ENCODE peak calls at places on chromosome X, in five cellular contexts. U is activated T-helper 1 cell treated with anti-CD3 and anti-CD28 coated beads, Interleukin-2, amount 50 U/mL, for 16 hours; M is esophagus squamous epithelium; I is cardiac muscle cell; Q is activated B cell treated with CpG ODN at 0.5 μM for 24 hours. K is an unnamed sample.

GRCh38 chrX:106952988-106953387 is 32.8 kb downstream of the CLDN2 start:
- DNase-seq in I (peak; percentile 48), Q (no peak), U (no peak), M (no peak), K (no peak)

GRCh38 chrX:68307767-68308166 is 125.5 kb downstream of the OPHN1 start:
- DNase-seq in U (no peak), Q (no peak), I (peak; percentile 73), M (no peak), K (no peak)

GRCh38 chrX:28639502-28639901 is 52.3 kb downstream of the IL1RAPL1 start:
- DNase-seq in U (no peak), Q (no peak), I (no peak), M (no peak), K (no peak)

GRCh38 chrX:19373034-19373891 is 29.5 kb downstream of the PDHA1 start:
- DNase-seq in Q (no peak), U (no peak), M (no peak), I (no peak), K (no peak)

GRCh38 chrX:74925210-74926088 is at the start of gene NEXMIF:
- DNase-seq in U (no peak), Q (no peak), M (no peak), I (peak; percentile 23), K (peak; percentile 34)

GRCh38 chrX:9341305-9342201 is 123.3 kb upstream of the TBL1X start:
- DNase-seq in M (peak; percentile 23), U (peak; percentile 19), Q (peak; percentile 51), I (peak; percentile 65), K (no peak)

GRCh38 chrX:29580560-29580959 is 634.8 kb upstream of the MAGEB2 start:
- DNase-seq in Q (no peak), M (no peak), I (no peak), U (no peak), K (no peak)

GRCh38 chrX:17553961-17554482 is 179.0 kb downstream of the NHS start:
- DNase-seq in Q (no peak), M (no peak), U (no peak), I (peak; percentile 22), K (no peak)

GRCh38 chrX:150517303-150517896 is 51.0 kb upstream of the MTM1 start:
- DNase-seq in I (peak; percentile 34), Q (no peak), M (no peak), U (no peak), K (no peak)

GRCh38 chrX:138294951-138295350 is 416.6 kb downstream of the FGF13 start:
- DNase-seq in M (no peak), I (no peak), Q (no peak), U (no peak), K (no peak)

GRCh38 chrX:67949270-67949669 is 405.4 kb downstream of the AR start:
- DNase-seq in M (no peak), U (no peak), Q (no peak), I (no peak), K (no peak)

GRCh38 chrX:78109458-78109857 is 5.4 kb downstream of the PGK1 start:
- DNase-seq in Q (no peak), U (no peak), M (no peak), I (no peak), K (no peak)

GRCh38 chrX:149939271-149940014 is 1.2 kb upstream of the EOLA2 start:
- DNase-seq in Q (peak; percentile 77), U (peak; percentile 75), M (peak; percentile 91), I (peak; percentile 96), K (peak; percentile 42)

GRCh38 chrX:24376403-24376802 is 16.0 kb downstream of the SUPT20HL1 start:
- DNase-seq in U (no peak), Q (no peak), M (no peak), I (no peak), K (no peak)

GRCh38 chrX:74419861-74420193 is 1.5 kb upstream of the SLC16A2 start:
- DNase-seq in Q (no peak), M (no peak), U (no peak), I (no peak), K (no peak)

GRCh38 chrX:129956145-129956544 is 26.3 kb upstream of the BCORL1 start:
- DNase-seq in I (no peak), M (no peak), U (no peak), Q (no peak), K (no peak)

GRCh38 chrX:139798701-139799100 is 90.7 kb upstream of the MCF2 start:
- DNase-seq in U (no peak), I (no peak), Q (no peak), M (no peak), K (no peak)

GRCh38 chrX:149825424-149825823 is 43.7 kb downstream of the MAGEA9 start:
- DNase-seq in M (no peak), I (peak; percentile 19), U (no peak), Q (no peak), K (no peak)

GRCh38 chrX:70444326-70445196 is at the start of gene DLG3:
- DNase-seq in Q (no peak), M (no peak), I (peak; percentile 55), U (no peak), K (no peak)

GRCh38 chrX:23332101-23332887 is 2.4 kb upstream of the PTCHD1 start:
- DNase-seq in Q (no peak), M (no peak), U (no peak), I (no peak), K (no peak)

GRCh38 chrX:18702362-18703195 is 4.9 kb upstream of the PPEF1 start:
- DNase-seq in U (no peak), Q (no peak), M (no peak), I (peak; percentile 75), K (no peak)

GRCh38 chrX:71974916-71975315 is 64.3 kb downstream of the NHSL2 start:
- DNase-seq in Q (no peak), U (no peak), I (no peak), M (no peak), K (no peak)

GRCh38 chrX:124348152-124348551 is 1.8 kb downstream of the SH2D1A start:
- DNase-seq in Q (no peak), U (no peak), M (no peak), I (no peak), K (no peak)